ENCODE peak calls at places on chromosomes 11 and 22, in seven cellular contexts. I is H1, N is H9, H is neuronal stem cell, X is trophoblast cell, K is IMR-90, V is mesendoderm. A is an unnamed sample. For H3K4me1, the result is how much of the 10 kb centered on the place peaks cover.

GRCh38 chr22:30370681-30371080 is 13.9 kb downstream of the CCDC157 start:
- DNase-seq in V (no peak), K (no peak), H (no peak), I (no peak), X (peak), N (no peak), A (no peak)

GRCh38 chr11:61826930-61827572 is 1.0 kb upstream of the FADS2 start:
- DNase-seq in X (no peak), I (peak), H (no peak), N (no peak), K (no peak), V (no peak), A (no peak)

GRCh38 chr22:37300551-37301017 is 18.3 kb downstream of the CYTH4 start:
- DNase-seq in H (no peak), I (no peak), K (no peak), X (no peak), V (no peak), N (no peak), A (no peak)

GRCh38 chr11:69122642-69123431 is 32.9 kb upstream of the SMIM38 start:
- DNase-seq in I (peak), H (peak), V (peak), K (peak), X (peak), N (peak), A (peak)

GRCh38 chr22:17907731-17908051 is 116.7 kb downstream of the MICAL3 start:
- DNase-seq in I (no peak), X (no peak), V (no peak), N (no peak), K (no peak), H (no peak), A (no peak)

GRCh38 chr11:19259487-19260345 is 19.0 kb upstream of the E2F8 start:
- DNase-seq in V (peak), N (peak), I (peak), H (peak), X (peak), K (peak), A (peak)

GRCh38 chr11:12467610-12468009 is 90.2 kb downstream of the PARVA start:
- DNase-seq in X (no peak), V (no peak), I (no peak), N (no peak), K (no peak), H (no peak), A (no peak)

GRCh38 chr22:23898006-23898974 is 4.1 kb downstream of the MIF start:
- DNase-seq in V (peak), H (no peak), X (no peak), N (no peak), K (no peak), I (no peak), A (no peak)

GRCh38 chr11:119673389-119674336 is 55.3 kb downstream of the NECTIN1 start:
- DNase-seq in V (no peak), I (no peak), K (no peak), X (peak), H (no peak), N (no peak), A (no peak)

GRCh38 chr11:1152316-1153104 is 5.2 kb upstream of the MUC5AC start:
- DNase-seq in K (peak), H (no peak), V (no peak), N (peak), X (peak), I (no peak), A (peak)

GRCh38 chr11:123561046-123561781 is 93.2 kb downstream of the SCN3B start:
- DNase-seq in H (no peak), N (peak), X (peak), V (peak), K (peak), I (no peak), A (no peak)

GRCh38 chr11:97290444-97291041 is 900.7 kb downstream of the JRKL start:
- DNase-seq in K (no peak), X (no peak), V (no peak), I (no peak), H (no peak), N (no peak), A (no peak)

GRCh38 chr22:36658900-36659299 is 44.7 kb downstream of the CACNG2 start:
- DNase-seq in V (no peak), K (no peak), X (no peak), H (no peak), I (no peak), N (no peak), A (no peak)

GRCh38 chr22:32281092-32281491 is 25.9 kb upstream of the SLC5A4 start:
- DNase-seq in H (no peak), V (no peak), X (no peak), K (no peak), N (no peak), I (no peak), A (no peak)

GRCh38 chr22:37212174-37212906 is at the start of gene SSTR3:
- DNase-seq in N (peak), V (no peak), H (peak), K (no peak), I (peak), X (no peak), A (no peak)

GRCh38 chr11:107508201-107508857 is 50.7 kb upstream of the CWF19L2 start:
- DNase-seq in K (no peak), V (no peak), H (no peak), N (no peak), X (no peak), I (no peak), A (no peak)

GRCh38 chr11:126290887-126291286 is 8.0 kb downstream of the TIRAP start:
- DNase-seq in N (no peak), X (no peak), H (no peak), I (no peak), K (no peak), V (no peak), A (no peak)

GRCh38 chr22:25680949-25681348 is 61.0 kb upstream of the MYO18B start:
- DNase-seq in N (no peak), V (no peak), K (no peak), X (peak), I (no peak), H (no peak), A (no peak)

GRCh38 chr11:16902182-16902581 is 112.0 kb downstream of the PLEKHA7 start:
- DNase-seq in N (no peak), K (peak), H (no peak), V (no peak), X (peak), I (no peak), A (no peak)

GRCh38 chr22:39654959-39655579 is 84.5 kb downstream of the CACNA1I start:
- DNase-seq in N (peak), X (no peak), V (no peak), I (no peak), K (no peak), H (no peak), A (no peak)

GRCh38 chr11:117097567-117098268 is 510 bp downstream of the SIK3 start:
- DNase-seq in K (no peak), V (peak), H (no peak), X (peak), N (peak), I (peak), A (peak)

GRCh38 chr11:26993965-26994446 is at the start of gene FIBIN:
- DNase-seq in I (peak), V (peak), X (peak), H (no peak), N (peak), K (peak), A (peak)

GRCh38 chr22:22753526-22754267 is 109.3 kb downstream of the GGTLC2 start:
- DNase-seq in V (peak), N (peak), X (peak), I (peak), K (peak), H (peak), A (peak)

GRCh38 chr22:49281467-49282340 is 546.0 kb downstream of the BRD1 start:
- DNase-seq in H (no peak), I (no peak), X (no peak), V (no peak), N (no peak), K (no peak), A (no peak)

GRCh38 chr11:131800452-131800851 is 430.0 kb downstream of the NTM start:
- DNase-seq in K (no peak), V (peak), X (no peak), H (no peak), N (no peak), I (no peak), A (no peak)

GRCh38 chr11:78370406-78371172 is 47.0 kb downstream of the GAB2 start:
- DNase-seq in V (no peak), H (no peak), X (no peak), N (no peak), K (peak), I (no peak), A (peak)

GRCh38 chr11:78361228-78361627 is 56.4 kb downstream of the GAB2 start:
- DNase-seq in V (no peak), X (no peak), H (no peak), K (no peak), I (no peak), N (no peak), A (no peak)

GRCh38 chr11:78363018-78363619 is 54.5 kb downstream of the GAB2 start:
- DNase-seq in H (no peak), I (no peak), X (no peak), N (no peak), K (no peak), V (no peak), A (no peak)

GRCh38 chr11:78364128-78364751 is 53.4 kb downstream of the GAB2 start:
- DNase-seq in H (no peak), V (peak), I (no peak), X (no peak), N (no peak), K (no peak), A (no peak)

DNA sequence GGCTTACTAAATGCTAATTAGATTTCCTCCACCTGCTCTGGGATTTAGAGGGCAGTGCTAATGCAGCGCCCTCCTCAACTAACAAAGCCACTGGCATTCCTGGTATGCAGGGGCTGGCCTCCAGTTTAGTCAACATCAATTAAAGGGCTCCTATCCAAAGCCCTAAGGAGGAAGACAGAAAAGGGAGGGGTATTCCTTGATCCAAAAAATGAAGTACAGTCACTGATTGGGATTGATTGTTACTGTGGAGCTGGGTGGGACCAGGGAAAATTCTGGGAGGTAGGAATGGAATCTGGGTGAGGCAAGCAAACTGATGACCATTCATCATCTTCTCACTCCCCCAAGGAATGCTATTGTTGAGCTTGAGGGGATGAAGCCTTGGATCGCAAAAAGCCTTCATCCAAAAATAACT is 52.2 kb downstream of the GAB2 start:
- DNase-seq in N (peak), V (peak), X (peak), H (peak), I (peak), K (no peak), A (no peak)
- H4K8ac ChIP-seq in N (no peak), V (no peak), X (no peak), H (no peak), I (no peak), K (no peak), A (no peak)

DNA sequence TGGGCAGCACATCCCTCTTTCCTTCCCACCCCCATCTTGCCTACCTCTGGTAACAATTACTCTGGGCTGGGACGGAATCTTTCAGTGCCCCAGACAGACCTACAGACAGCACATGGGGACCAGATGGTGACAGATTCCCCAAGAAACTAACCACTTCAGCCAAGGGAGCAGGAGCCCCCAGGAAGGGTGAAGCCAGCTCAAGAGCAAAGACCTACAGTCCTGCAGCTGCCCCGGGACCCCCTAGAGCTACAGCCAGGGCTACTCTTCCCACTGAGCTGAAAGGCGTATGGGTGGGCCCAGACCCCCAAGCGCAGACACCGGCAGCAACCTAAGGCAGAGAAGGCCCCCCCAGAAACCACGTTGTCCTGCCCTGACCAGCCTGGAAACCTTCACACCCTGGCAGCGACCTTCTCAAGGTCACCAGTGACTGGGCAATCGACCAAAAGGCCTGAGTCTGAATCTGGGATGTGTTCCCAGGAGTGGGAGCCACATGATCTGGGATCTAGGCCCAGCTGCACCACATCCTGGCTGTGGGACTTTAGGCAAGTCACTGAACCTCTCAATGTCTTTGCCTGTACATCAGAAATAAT is 65.8 kb downstream of the LRRC32 start:
- DNase-seq in H (no peak), N (peak), V (no peak), K (peak), X (no peak), I (no peak), A (peak)
- H3K4me1 ChIP-seq in H (under half), N (under half), V (under half), K (under half), X (under half), I (under half), A (under half)

GRCh38 chr11:75422248-75423231 is 10.5 kb downstream of the KLHL35 start:
- DNase-seq in I (no peak), N (no peak), V (no peak), X (no peak), H (no peak), K (peak), A (no peak)
- H2AK5ac ChIP-seq in I (no peak), N (no peak), V (no peak), X (no peak), H (no peak), K (peak), A (no peak)

GRCh38 chr11:101296896-101297295 is 167.3 kb upstream of the PGR start:
- DNase-seq in V (peak), I (no peak), K (no peak), N (no peak), X (peak), H (no peak), A (no peak)

GRCh38 chr11:101288392-101288791 is 158.8 kb upstream of the PGR start:
- DNase-seq in K (no peak), V (peak), X (no peak), N (peak), H (no peak), I (no peak), A (no peak)

GRCh38 chr11:101292661-101293240 is 163.1 kb upstream of the PGR start:
- DNase-seq in H (no peak), I (no peak), K (no peak), X (no peak), V (no peak), N (no peak), A (no peak)
- H4K8ac ChIP-seq in H (no peak), I (no peak), K (no peak), X (no peak), V (no peak), N (no peak), A (no peak)

A was measured in mesenchymal stem cell.